ENCODE peak calls at places on chromosomes 3 and 15, in eight cellular contexts. One of them, this sample, is unnamed.

GRCh38 chr3:10328460-10329071 is 7.7 kb upstream of the SEC13 start:
- DNase-seq in G401: no peak
- DNase-seq in AG09309: no peak
- DNase-seq in EH: no peak
- DNase-seq in stimulated activated CD8-positive, alpha-beta memory T cell treated with anti-CD3 and anti-CD28 coated beads, Interleukin-15, amount 100 ng/mL, for 24 hours: no peak
- DNase-seq in omental fat pad: no peak
- DNase-seq in pancreas: no peak
- DNase-seq in endodermal cell: no peak
- DNase-seq in this sample: no peak

GRCh38 chr3:9226326-9226725 is 23.1 kb downstream of the SRGAP3 start:
- DNase-seq in G401: no peak
- DNase-seq in AG09309: peak; percentile 50
- DNase-seq in EH: peak; percentile 14
- DNase-seq in stimulated activated CD8-positive, alpha-beta memory T cell treated with anti-CD3 and anti-CD28 coated beads, Interleukin-15, amount 100 ng/mL, for 24 hours: no peak
- DNase-seq in omental fat pad: no peak
- DNase-seq in pancreas: no peak
- DNase-seq in endodermal cell: no peak
- DNase-seq in this sample: no peak

GRCh38 chr3:137770821-137771399 is 6.8 kb downstream of the SOX14 start:
- DNase-seq in G401: no peak
- DNase-seq in AG09309: no peak
- DNase-seq in EH: no peak
- DNase-seq in stimulated activated CD8-positive, alpha-beta memory T cell treated with anti-CD3 and anti-CD28 coated beads, Interleukin-15, amount 100 ng/mL, for 24 hours: no peak
- DNase-seq in omental fat pad: no peak
- DNase-seq in pancreas: no peak
- DNase-seq in endodermal cell: peak; percentile 83
- DNase-seq in this sample: no peak

GRCh38 chr3:55675478-55675877 is 188.4 kb upstream of the WNT5A start:
- DNase-seq in G401: no peak
- DNase-seq in AG09309: no peak
- DNase-seq in EH: no peak
- DNase-seq in stimulated activated CD8-positive, alpha-beta memory T cell treated with anti-CD3 and anti-CD28 coated beads, Interleukin-15, amount 100 ng/mL, for 24 hours: no peak
- DNase-seq in omental fat pad: no peak
- DNase-seq in pancreas: no peak
- DNase-seq in endodermal cell: no peak
- DNase-seq in this sample: no peak

GRCh38 chr3:69232447-69232846 is 110.1 kb upstream of the LMOD3 start:
- DNase-seq in G401: no peak
- DNase-seq in AG09309: no peak
- DNase-seq in EH: no peak
- DNase-seq in stimulated activated CD8-positive, alpha-beta memory T cell treated with anti-CD3 and anti-CD28 coated beads, Interleukin-15, amount 100 ng/mL, for 24 hours: no peak
- DNase-seq in omental fat pad: no peak
- DNase-seq in pancreas: no peak
- DNase-seq in endodermal cell: no peak
- DNase-seq in this sample: no peak

GRCh38 chr3:184353546-184353941 is 7.9 kb downstream of the CLCN2 start:
- DNase-seq in G401: no peak
- DNase-seq in AG09309: no peak
- DNase-seq in EH: no peak
- DNase-seq in stimulated activated CD8-positive, alpha-beta memory T cell treated with anti-CD3 and anti-CD28 coated beads, Interleukin-15, amount 100 ng/mL, for 24 hours: no peak
- DNase-seq in omental fat pad: no peak
- DNase-seq in pancreas: no peak
- DNase-seq in endodermal cell: no peak
- DNase-seq in this sample: no peak

GRCh38 chr15:29934251-29934650 is 112.0 kb upstream of the TJP1 start:
- DNase-seq in G401: no peak
- DNase-seq in AG09309: no peak
- DNase-seq in EH: peak; percentile 66
- DNase-seq in stimulated activated CD8-positive, alpha-beta memory T cell treated with anti-CD3 and anti-CD28 coated beads, Interleukin-15, amount 100 ng/mL, for 24 hours: no peak
- DNase-seq in omental fat pad: no peak
- DNase-seq in pancreas: no peak
- DNase-seq in endodermal cell: no peak
- DNase-seq in this sample: no peak

GRCh38 chr3:52091566-52092290 is 35.4 kb upstream of the DUSP7 start:
- DNase-seq in G401: no peak
- DNase-seq in AG09309: no peak
- DNase-seq in EH: peak; percentile 61
- DNase-seq in stimulated activated CD8-positive, alpha-beta memory T cell treated with anti-CD3 and anti-CD28 coated beads, Interleukin-15, amount 100 ng/mL, for 24 hours: no peak
- DNase-seq in omental fat pad: no peak
- DNase-seq in pancreas: no peak
- DNase-seq in endodermal cell: no peak
- DNase-seq in this sample: peak; percentile 26

GRCh38 chr3:103052236-103052830 is 617.5 kb downstream of the ZPLD1 start:
- DNase-seq in G401: peak; percentile 4
- DNase-seq in AG09309: no peak
- DNase-seq in EH: no peak
- DNase-seq in stimulated activated CD8-positive, alpha-beta memory T cell treated with anti-CD3 and anti-CD28 coated beads, Interleukin-15, amount 100 ng/mL, for 24 hours: no peak
- DNase-seq in omental fat pad: peak; percentile 35
- DNase-seq in pancreas: peak; percentile 17
- DNase-seq in endodermal cell: no peak
- DNase-seq in this sample: peak; percentile 44

GRCh38 chr15:95990833-95991232 is 339.7 kb upstream of the NR2F2 start:
- DNase-seq in G401: no peak
- DNase-seq in AG09309: no peak
- DNase-seq in EH: peak; percentile 14
- DNase-seq in stimulated activated CD8-positive, alpha-beta memory T cell treated with anti-CD3 and anti-CD28 coated beads, Interleukin-15, amount 100 ng/mL, for 24 hours: no peak
- DNase-seq in omental fat pad: no peak
- DNase-seq in pancreas: no peak
- DNase-seq in endodermal cell: no peak
- DNase-seq in this sample: no peak

GRCh38 chr15:74378853-74379252 is 11.4 kb upstream of the CYP11A1 start:
- DNase-seq in G401: no peak
- DNase-seq in AG09309: no peak
- DNase-seq in EH: peak; percentile 49
- DNase-seq in stimulated activated CD8-positive, alpha-beta memory T cell treated with anti-CD3 and anti-CD28 coated beads, Interleukin-15, amount 100 ng/mL, for 24 hours: no peak
- DNase-seq in omental fat pad: no peak
- DNase-seq in pancreas: no peak
- DNase-seq in endodermal cell: no peak
- DNase-seq in this sample: no peak

GRCh38 chr3:126110431-126111125 is 26.7 kb upstream of the SLC41A3 start:
- DNase-seq in G401: no peak
- DNase-seq in AG09309: no peak
- DNase-seq in EH: no peak
- DNase-seq in stimulated activated CD8-positive, alpha-beta memory T cell treated with anti-CD3 and anti-CD28 coated beads, Interleukin-15, amount 100 ng/mL, for 24 hours: no peak
- DNase-seq in omental fat pad: no peak
- DNase-seq in pancreas: peak; percentile 8
- DNase-seq in endodermal cell: peak; percentile 17
- DNase-seq in this sample: no peak

GRCh38 chr15:100285641-100286295 is 56.0 kb downstream of the ADAMTS17 start:
- DNase-seq in G401: no peak
- DNase-seq in AG09309: no peak
- DNase-seq in EH: no peak
- DNase-seq in stimulated activated CD8-positive, alpha-beta memory T cell treated with anti-CD3 and anti-CD28 coated beads, Interleukin-15, amount 100 ng/mL, for 24 hours: no peak
- DNase-seq in omental fat pad: no peak
- DNase-seq in pancreas: no peak
- DNase-seq in endodermal cell: peak; percentile 37
- DNase-seq in this sample: no peak

GRCh38 chr3:133824961-133825485 is 19.4 kb downstream of the SRPRB start:
- DNase-seq in G401: no peak
- DNase-seq in AG09309: no peak
- DNase-seq in EH: no peak
- DNase-seq in stimulated activated CD8-positive, alpha-beta memory T cell treated with anti-CD3 and anti-CD28 coated beads, Interleukin-15, amount 100 ng/mL, for 24 hours: no peak
- DNase-seq in omental fat pad: no peak
- DNase-seq in pancreas: no peak
- DNase-seq in endodermal cell: no peak
- DNase-seq in this sample: no peak

GRCh38 chr3:108180214-108180613 is 42.0 kb downstream of the IFT57 start:
- DNase-seq in G401: no peak
- DNase-seq in AG09309: no peak
- DNase-seq in EH: peak; percentile 56
- DNase-seq in stimulated activated CD8-positive, alpha-beta memory T cell treated with anti-CD3 and anti-CD28 coated beads, Interleukin-15, amount 100 ng/mL, for 24 hours: no peak
- DNase-seq in omental fat pad: no peak
- DNase-seq in pancreas: no peak
- DNase-seq in endodermal cell: no peak
- DNase-seq in this sample: no peak

GRCh38 chr3:101509811-101510210 is 3.2 kb downstream of the SENP7 start:
- DNase-seq in G401: no peak
- DNase-seq in AG09309: peak; percentile 17
- DNase-seq in EH: peak; percentile 83
- DNase-seq in stimulated activated CD8-positive, alpha-beta memory T cell treated with anti-CD3 and anti-CD28 coated beads, Interleukin-15, amount 100 ng/mL, for 24 hours: no peak
- DNase-seq in omental fat pad: no peak
- DNase-seq in pancreas: no peak
- DNase-seq in endodermal cell: no peak
- DNase-seq in this sample: no peak

GRCh38 chr3:61926913-61927312 is 365.5 kb downstream of the PTPRG start:
- DNase-seq in G401: no peak
- DNase-seq in AG09309: no peak
- DNase-seq in EH: peak; percentile 79
- DNase-seq in stimulated activated CD8-positive, alpha-beta memory T cell treated with anti-CD3 and anti-CD28 coated beads, Interleukin-15, amount 100 ng/mL, for 24 hours: no peak
- DNase-seq in omental fat pad: no peak
- DNase-seq in pancreas: no peak
- DNase-seq in endodermal cell: no peak
- DNase-seq in this sample: no peak

GRCh38 chr3:4570840-4571621 is 77.9 kb downstream of the ITPR1 start:
- DNase-seq in G401: no peak
- DNase-seq in AG09309: no peak
- DNase-seq in EH: no peak
- DNase-seq in stimulated activated CD8-positive, alpha-beta memory T cell treated with anti-CD3 and anti-CD28 coated beads, Interleukin-15, amount 100 ng/mL, for 24 hours: no peak
- DNase-seq in omental fat pad: no peak
- DNase-seq in pancreas: no peak
- DNase-seq in endodermal cell: no peak
- DNase-seq in this sample: no peak

GRCh38 chr15:48806151-48806550 is 4.7 kb downstream of the CEP152 start:
- DNase-seq in G401: no peak
- DNase-seq in AG09309: no peak
- DNase-seq in EH: peak; percentile 43
- DNase-seq in stimulated activated CD8-positive, alpha-beta memory T cell treated with anti-CD3 and anti-CD28 coated beads, Interleukin-15, amount 100 ng/mL, for 24 hours: no peak
- DNase-seq in omental fat pad: no peak
- DNase-seq in pancreas: no peak
- DNase-seq in endodermal cell: no peak
- DNase-seq in this sample: no peak